ENCODE peak calls at places on chromosomes 11 and 22, in eight cellular contexts. I is NCI-H1417; D is stimulated activated CD4-positive, alpha-beta T cell treated with anti-CD3 and anti-CD28 coated beads, Interleukin-2, amount 100 ng/mL, for 24 hours; L is lung; Y is SK-N-SH; F is NCI-H1694; B is mucosa of gallbladder; Q is astrocyte. P is an unnamed sample.

GRCh38 chr11:114382509-114382908 is 17.8 kb downstream of the C11orf71 start:
- DNase-seq in L (no peak), D (no peak), F (no peak), B (no peak), I (no peak), Y (no peak), Q (no peak), P (no peak)

GRCh38 chr11:61369372-61370348 is 7.5 kb downstream of the TMEM138 start:
- DNase-seq in Q (peak), B (peak), I (no peak), Y (no peak), F (no peak), L (peak), D (no peak), P (no peak)

GRCh38 chr22:41565403-41566054 is 4.7 kb downstream of the CSDC2 start:
- DNase-seq in I (no peak), D (peak), L (no peak), Y (no peak), Q (peak), B (peak), F (peak), P (no peak)

GRCh38 chr22:37552560-37553163 is 7.6 kb upstream of the CDC42EP1 start:
- DNase-seq in D (no peak), F (no peak), B (no peak), L (no peak), I (no peak), Y (peak), Q (peak), P (peak)

GRCh38 chr11:954392-955144 is 28.9 kb downstream of the AP2A2 start:
- DNase-seq in F (no peak), D (no peak), Y (no peak), B (no peak), Q (no peak), I (no peak), L (no peak), P (no peak)

GRCh38 chr22:37484115-37485005 is 1.8 kb downstream of the MFNG start:
- DNase-seq in D (peak), B (peak), Y (no peak), I (peak), L (peak), Q (no peak), F (no peak), P (peak)

GRCh38 chr11:44775366-44776356 is 48.9 kb downstream of the TSPAN18 start:
- DNase-seq in B (peak), L (peak), F (peak), Y (peak), I (peak), D (peak), Q (no peak), P (peak)

GRCh38 chr22:19120829-19121630 is 1.2 kb downstream of the DGCR2 start:
- DNase-seq in Y (no peak), I (no peak), D (peak), B (peak), L (peak), Q (peak), F (no peak), P (peak)

GRCh38 chr11:121372671-121373429 is 79.3 kb upstream of the SORL1 start:
- DNase-seq in L (no peak), D (no peak), Y (no peak), I (no peak), B (no peak), Q (no peak), F (no peak), P (no peak)

GRCh38 chr22:28341001-28341400 is 338.6 kb downstream of the TTC28 start:
- DNase-seq in F (no peak), D (no peak), B (no peak), Y (no peak), I (no peak), L (no peak), Q (peak), P (no peak)

GRCh38 chr11:99781074-99781473 is 760.3 kb downstream of the CNTN5 start:
- DNase-seq in D (no peak), Y (no peak), F (no peak), B (no peak), I (no peak), Q (no peak), L (no peak), P (no peak)

GRCh38 chr11:109196016-109196415 is 226.0 kb upstream of the C11orf87 start:
- DNase-seq in F (no peak), L (no peak), B (no peak), I (no peak), Y (no peak), Q (peak), D (no peak), P (no peak)

GRCh38 chr11:2133481-2134021 is 5.6 kb downstream of the IGF2 start:
- DNase-seq in Q (no peak), F (no peak), B (no peak), I (no peak), Y (no peak), L (no peak), D (no peak), P (no peak)

GRCh38 chr11:2435288-2436012 is 8.9 kb downstream of the TRPM5 start:
- DNase-seq in F (no peak), L (no peak), D (no peak), I (no peak), B (no peak), Y (no peak), Q (no peak), P (no peak)

GRCh38 chr11:20102393-20102792 is 57.9 kb downstream of the DBX1 start:
- DNase-seq in F (no peak), B (no peak), I (no peak), D (no peak), Y (no peak), L (no peak), Q (no peak), P (no peak)

GRCh38 chr11:45650166-45651095 is 15.0 kb downstream of the CHST1 start:
- DNase-seq in D (no peak), L (no peak), I (no peak), F (no peak), B (no peak), Y (no peak), Q (no peak), P (no peak)

GRCh38 chr11:78203184-78203583 is 14.5 kb downstream of the USP35 start:
- DNase-seq in D (no peak), B (no peak), F (no peak), Y (no peak), Q (no peak), L (no peak), I (no peak), P (no peak)

GRCh38 chr11:77322506-77322905 is 21.0 kb upstream of the GDPD4 start:
- DNase-seq in D (no peak), Q (peak), L (peak), F (no peak), I (no peak), B (peak), Y (no peak), P (no peak)

GRCh38 chr11:2212411-2213251 is 41.0 kb upstream of the TH start:
- DNase-seq in D (no peak), L (no peak), Q (no peak), F (no peak), B (peak), I (no peak), Y (peak), P (peak)

GRCh38 chr11:30424851-30425250 is 101.9 kb downstream of the ARL14EP start:
- DNase-seq in B (no peak), F (no peak), D (no peak), I (no peak), Q (no peak), Y (no peak), L (no peak), P (no peak)

GRCh38 chr11:105577645-105578044 is 32.2 kb upstream of the GRIA4 start:
- DNase-seq in L (no peak), B (no peak), D (no peak), Q (peak), I (no peak), Y (peak), F (no peak), P (no peak)

GRCh38 chr11:72430743-72431570 is 3.4 kb downstream of the CLPB start:
- DNase-seq in D (peak), I (peak), B (no peak), L (no peak), Q (peak), Y (peak), F (peak), P (no peak)

GRCh38 chr11:121429556-121429955 is 22.6 kb upstream of the SORL1 start:
- DNase-seq in F (no peak), B (no peak), Q (no peak), L (no peak), D (no peak), Y (no peak), I (no peak), P (no peak)

P was measured in colonic mucosa.